ENCODE peak calls at places on chromosomes 1 and 21, in six cellular contexts. F is transverse colon, K is upper lobe of right lung, H is tibial artery, S is neural progenitor cell, N is keratinocyte. P is an unnamed sample. For H3K27me3, the result is how much of the 10 kb centered on the place peaks cover.

GRCh38 chr21:41766883-41767605 is at the start of gene RIPK4:
- DNase-seq in S (peak), F (peak), K (peak), N (no peak), H (no peak), P (no peak)

GRCh38 chr1:216531308-216532239 is 108.3 kb upstream of the USH2A start:
- DNase-seq in K (no peak), F (no peak), S (no peak), H (no peak), N (no peak), P (no peak)

GRCh38 chr1:193211539-193211938 is 25.1 kb upstream of the B3GALT2 start:
- DNase-seq in K (no peak), S (no peak), N (peak), H (no peak), F (no peak), P (peak)

GRCh38 chr1:2448098-2448445 is 28.0 kb upstream of the PLCH2 start:
- DNase-seq in N (no peak), K (no peak), H (no peak), S (no peak), F (no peak), P (no peak)

GRCh38 chr1:221965252-221965651 is 223.4 kb upstream of the DUSP10 start:
- DNase-seq in F (no peak), K (no peak), S (no peak), H (no peak), N (no peak), P (no peak)

GRCh38 chr1:2534775-2535387 is 4.8 kb upstream of the HES5 start:
- DNase-seq in F (peak), K (peak), S (no peak), N (peak), H (no peak), P (no peak)

GRCh38 chr1:61204528-61204927 is 122.2 kb downstream of the NFIA start:
- DNase-seq in S (no peak), H (no peak), F (no peak), K (no peak), N (no peak), P (no peak)

GRCh38 chr1:60088620-60089155 is 15.1 kb upstream of the C1orf87 start:
- DNase-seq in K (no peak), H (no peak), F (no peak), N (no peak), S (no peak), P (no peak)

GRCh38 chr1:87439821-87440220 is 111.1 kb downstream of the LMO4 start:
- DNase-seq in F (no peak), K (no peak), S (no peak), H (no peak), N (no peak), P (no peak)

GRCh38 chr1:10965621-10966226 is 46.7 kb upstream of the TARDBP start:
- DNase-seq in N (no peak), H (peak), S (no peak), K (peak), F (peak), P (no peak)

GRCh38 chr21:38819719-38820147 is 14.0 kb downstream of the ETS2 start:
- DNase-seq in K (no peak), F (peak), N (no peak), H (no peak), S (no peak), P (peak)

GRCh38 chr1:36115200-36115669 is 9.8 kb downstream of the COL8A2 start:
- DNase-seq in S (peak), N (no peak), K (no peak), F (no peak), H (peak), P (peak)

GRCh38 chr1:41915786-41916571 is 2.7 kb downstream of the HIVEP3 start:
- DNase-seq in S (no peak), K (no peak), F (peak), H (no peak), N (no peak), P (no peak)

GRCh38 chr1:117895482-117896114 is 33.8 kb downstream of the GDAP2 start:
- DNase-seq in S (peak), H (peak), K (no peak), F (peak), N (peak), P (peak)

GRCh38 chr1:49364676-49365075 is 588.0 kb upstream of the BEND5 start:
- DNase-seq in F (no peak), K (no peak), S (no peak), N (peak), H (no peak), P (no peak)

DNA sequence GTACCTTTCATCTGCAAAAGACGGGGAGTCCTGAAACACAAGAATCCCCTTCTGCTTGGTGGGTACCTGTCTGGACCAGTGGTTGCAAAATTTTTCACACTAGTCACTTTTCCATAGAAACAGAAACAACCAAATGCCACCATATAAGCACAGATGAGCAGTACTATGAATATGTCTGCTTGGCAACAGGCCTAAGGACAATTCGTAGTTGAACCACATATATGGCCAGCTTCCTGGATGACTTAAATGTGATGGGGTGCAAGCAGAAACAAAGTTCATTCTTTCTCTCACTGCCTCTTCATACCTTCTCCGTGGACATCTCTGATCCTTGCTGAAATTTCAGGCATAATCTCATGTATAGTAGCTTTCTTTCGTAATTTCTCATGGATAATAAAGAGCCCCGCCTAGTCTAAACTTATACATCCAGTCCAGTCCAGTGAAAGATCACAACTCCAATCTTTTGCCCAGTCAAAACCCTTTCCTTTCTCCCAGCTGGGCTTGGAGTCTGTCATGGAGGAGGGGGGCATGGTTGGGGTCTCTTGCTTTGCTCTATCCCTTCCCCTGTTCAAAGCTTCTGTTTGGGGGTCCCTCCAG is 7.0 kb downstream of the FCAMR start:
- DNase-seq in S (no peak), H (no peak), K (no peak), N (no peak), F (no peak), P (no peak)
- TF ChIP-seq CTCF in S (no peak), H (no peak), K (no peak), N (no peak), F (no peak), P (no peak)

GRCh38 chr1:22171951-22172715 is 29.2 kb upstream of the WNT4 start:
- DNase-seq in N (peak), S (no peak), H (no peak), F (no peak), K (no peak), P (no peak)

GRCh38 chr1:22166439-22166838 is 23.5 kb upstream of the WNT4 start:
- DNase-seq in K (no peak), N (no peak), F (no peak), S (no peak), H (no peak), P (no peak)

GRCh38 chr1:22168412-22168973 is 25.6 kb upstream of the WNT4 start:
- DNase-seq in N (no peak), F (no peak), K (no peak), S (no peak), H (no peak), P (no peak)

GRCh38 chr1:22174446-22174845 is 31.5 kb upstream of the WNT4 start:
- DNase-seq in H (no peak), N (no peak), S (no peak), F (no peak), K (no peak), P (no peak)

DNA sequence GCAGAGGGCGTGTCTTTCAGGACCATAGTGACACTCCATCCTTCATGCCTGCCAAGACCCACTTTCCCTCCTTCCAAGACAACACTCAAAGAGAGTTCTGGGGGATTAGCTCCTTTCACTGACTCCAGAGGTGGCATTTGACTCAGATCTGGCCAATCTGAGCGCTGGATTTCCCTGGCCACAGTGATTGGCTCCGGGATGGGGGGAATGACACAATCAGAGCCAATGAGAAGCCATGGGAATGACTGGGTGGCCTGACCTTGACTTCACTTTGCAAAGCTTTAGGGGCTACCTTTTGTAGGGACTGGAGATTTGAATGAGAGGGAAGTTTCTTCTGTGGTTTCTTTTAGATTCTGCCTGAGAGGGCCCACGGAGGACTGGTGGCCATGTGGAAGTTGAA is 26.9 kb upstream of the WNT4 start:
- DNase-seq in K (no peak), F (no peak), H (no peak), N (no peak), S (peak), P (no peak)
- H3K4me3 ChIP-seq in K (no peak), F (no peak), H (no peak), N (no peak), S (no peak), P (no peak)

DNA sequence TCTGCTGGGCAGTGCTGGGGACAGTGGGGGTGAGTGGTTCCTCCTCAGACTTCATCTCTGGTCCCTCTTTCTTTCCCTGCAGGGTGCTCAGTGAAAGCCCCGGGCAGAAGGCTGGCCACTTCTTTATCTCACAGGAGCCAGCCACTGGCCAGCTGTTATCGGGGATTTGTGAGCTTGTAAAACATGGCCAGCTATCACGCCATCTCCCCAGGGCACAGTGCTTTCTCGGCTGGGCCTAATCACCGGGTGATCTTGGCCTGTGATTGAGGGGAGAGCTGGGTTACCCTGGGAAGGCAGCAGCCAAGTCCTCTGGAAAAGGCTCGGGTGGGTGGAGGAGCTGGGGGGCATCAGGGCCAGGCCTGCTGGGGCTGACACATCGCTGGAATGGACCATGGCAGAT is 83.0 kb downstream of the IGSF21 start:
- DNase-seq in K (no peak), F (no peak), H (no peak), N (no peak), S (peak), P (no peak)
- H3K27me3 ChIP-seq in K (under half), F (under half), H (under half), N (under half), S (under half), P (under half)

DNA sequence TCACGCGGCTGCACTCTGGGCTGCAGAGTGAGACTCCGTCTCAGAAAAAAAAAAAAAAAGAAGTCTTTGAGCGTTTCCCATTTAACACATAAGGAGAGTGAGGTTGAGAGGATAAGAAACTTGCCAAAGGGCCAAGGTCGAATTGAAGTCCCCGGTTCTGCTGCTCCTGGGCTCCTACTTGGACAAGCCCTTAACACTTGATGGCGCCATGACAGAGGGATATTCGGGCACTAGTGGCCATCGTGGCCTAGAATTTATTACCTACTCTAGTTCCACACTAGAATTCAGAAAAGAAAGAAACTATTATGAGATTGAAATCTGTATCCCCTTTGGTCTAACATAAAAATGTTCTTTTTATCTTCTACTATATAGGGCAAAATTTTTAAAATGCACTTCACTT is 65.7 kb upstream of the NEK2 start:
- DNase-seq in S (no peak), H (no peak), K (no peak), N (no peak), F (no peak), P (no peak)
- TF ChIP-seq CTCF in S (peak), H (no peak), K (no peak), N (no peak), F (no peak), P (no peak)

GRCh38 chr1:89261926-89262540 is 10.6 kb downstream of the GBP5 start:
- DNase-seq in S (peak), N (no peak), F (no peak), H (no peak), K (no peak), P (no peak)
- H3K4me3 ChIP-seq in S (no peak), N (no peak), F (no peak), H (peak), K (peak), P (no peak)

DNA sequence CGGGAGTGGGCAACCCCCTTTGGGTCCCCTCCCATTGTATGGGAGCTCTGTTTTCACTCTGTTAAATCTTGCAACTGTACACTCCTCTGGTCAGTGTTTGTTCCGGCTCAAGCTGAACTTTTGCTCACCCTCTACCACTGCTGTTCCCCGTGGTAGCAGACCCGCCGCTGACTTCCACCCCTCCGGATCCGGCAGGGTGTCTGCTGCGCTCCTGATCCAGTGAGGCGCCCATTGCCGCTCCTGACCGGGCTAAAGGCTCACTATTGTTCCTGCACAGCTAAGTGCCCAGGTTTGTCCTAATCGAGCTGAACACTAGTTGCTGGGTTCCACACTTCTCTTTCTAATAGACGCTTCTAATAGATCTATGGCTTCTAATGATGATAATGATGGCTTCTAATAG is 488.6 kb downstream of the MRPL39 start:
- DNase-seq in H (no peak), F (no peak), S (no peak), N (no peak), K (no peak), P (no peak)
- H3K27me3 ChIP-seq in H (under half), F (under half), S (under half), N (under half), K (under half), P (under half)

GRCh38 chr1:180775801-180776200 is 136.9 kb upstream of the KIAA1614 start:
- DNase-seq in S (no peak), H (no peak), F (no peak), K (no peak), N (no peak), P (no peak)

GRCh38 chr1:180777072-180777689 is 135.5 kb upstream of the KIAA1614 start:
- DNase-seq in S (no peak), K (no peak), H (no peak), F (no peak), N (no peak), P (no peak)

GRCh38 chr1:180779584-180779983 is 133.1 kb upstream of the KIAA1614 start:
- DNase-seq in K (no peak), F (no peak), S (no peak), N (no peak), H (no peak), P (no peak)

GRCh38 chr1:180781718-180782117 is 131.0 kb upstream of the KIAA1614 start:
- DNase-seq in K (no peak), N (no peak), S (no peak), H (no peak), F (no peak), P (no peak)

DNA sequence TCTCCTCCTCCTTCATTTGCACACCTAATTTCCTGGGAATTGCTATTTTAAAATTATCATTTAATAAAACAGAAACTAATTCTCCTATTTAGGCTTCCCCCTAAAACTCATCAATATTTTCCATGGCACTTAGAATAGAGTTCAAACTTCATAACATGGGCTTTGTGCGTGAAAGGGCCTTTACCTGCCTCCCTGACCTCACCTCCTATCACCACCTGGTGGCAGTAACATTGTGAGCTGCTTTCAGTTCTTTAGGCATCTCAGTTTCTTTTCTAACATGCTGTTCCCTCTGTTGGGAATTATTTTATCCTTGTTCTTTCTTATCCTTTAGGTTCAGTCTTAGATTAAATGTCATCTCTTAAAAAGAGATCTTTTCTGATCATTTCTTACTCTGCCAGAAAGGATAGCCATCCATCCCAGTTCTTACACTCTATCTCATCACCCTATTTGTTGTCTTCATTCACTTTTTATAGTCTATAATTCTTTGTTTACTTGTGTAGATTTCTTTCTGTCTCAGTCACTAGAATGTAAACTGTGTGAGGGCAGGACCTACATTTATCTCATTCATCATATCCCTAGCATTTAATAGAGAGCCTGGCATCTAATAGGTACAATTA is 133.8 kb upstream of the KIAA1614 start:
- DNase-seq in F (no peak), H (no peak), K (no peak), N (no peak), S (peak), P (no peak)
- TF ChIP-seq CTCF in F (peak), H (no peak), K (peak), N (peak), S (peak), P (peak)